ENCODE peak calls at places on chromosomes 5 and 9, in ten cellular contexts. B is suprapubic skin, X is breast epithelium, L is tibial nerve, U is HCT116, Z is heart left ventricle, S is ovary, Q is adrenal gland, F is sigmoid colon, C is transverse colon. K is an unnamed sample. For H3K27me3, the result is how much of the 10 kb centered on the place peaks cover.

GRCh38 chr9:89802809-89803355 is 198.1 kb downstream of the GADD45G start:
- DNase-seq in B (peak), X (peak), L (peak), U (peak), Z (peak), S (peak), Q (peak), F (peak), C (no peak), K (no peak)

GRCh38 chr5:33788922-33789321 is 102.9 kb downstream of the ADAMTS12 start:
- DNase-seq in B (no peak), X (no peak), L (no peak), U (no peak), Z (no peak), S (no peak), Q (no peak), F (no peak), C (no peak), K (no peak)

GRCh38 chr9:97556721-97557605 is 55.5 kb downstream of the TMOD1 start:
- DNase-seq in B (peak), X (no peak), L (peak), U (no peak), Z (no peak), S (peak), Q (peak), F (peak), C (no peak), K (no peak)

GRCh38 chr9:116715751-116716150 is 28.6 kb downstream of the TRIM32 start:
- DNase-seq in B (no peak), X (no peak), L (no peak), U (no peak), Z (no peak), S (no peak), Q (no peak), F (no peak), C (no peak), K (no peak)

GRCh38 chr5:167261309-167262100 is 1029.9 kb upstream of the WWC1 start:
- DNase-seq in B (no peak), X (no peak), L (no peak), U (no peak), Z (no peak), S (no peak), Q (no peak), F (no peak), C (no peak), K (no peak)

GRCh38 chr5:9861664-9862256 is 231.6 kb upstream of the TAS2R1 start:
- DNase-seq in B (no peak), X (no peak), L (no peak), U (no peak), Z (no peak), S (no peak), Q (peak), F (no peak), C (no peak), K (no peak)

GRCh38 chr5:73751254-73751914 is 125.4 kb downstream of the ARHGEF28 start:
- DNase-seq in B (no peak), X (no peak), L (no peak), U (no peak), Z (no peak), S (no peak), Q (no peak), F (no peak), C (no peak), K (no peak)

GRCh38 chr9:136946893-136947891 is 2.1 kb downstream of the C8G start:
- DNase-seq in B (no peak), X (no peak), L (no peak), U (no peak), Z (peak), S (no peak), Q (no peak), F (peak), C (no peak), K (no peak)

GRCh38 chr5:163473613-163474243 is 13.3 kb downstream of the HMMR start:
- DNase-seq in B (no peak), X (no peak), L (no peak), U (no peak), Z (no peak), S (no peak), Q (no peak), F (no peak), C (no peak), K (no peak)

GRCh38 chr9:38619556-38620447 is 594 bp downstream of the ANKRD18A start:
- DNase-seq in B (no peak), X (no peak), L (no peak), U (no peak), Z (peak), S (no peak), Q (no peak), F (no peak), C (peak), K (no peak)

GRCh38 chr5:149228610-149229297 is 42.9 kb upstream of the AFAP1L1 start:
- DNase-seq in B (no peak), X (no peak), L (peak), U (peak), Z (no peak), S (no peak), Q (peak), F (peak), C (peak), K (peak)

GRCh38 chr9:136336156-136336860 is 9.0 kb downstream of the GPSM1 start:
- DNase-seq in B (no peak), X (no peak), L (no peak), U (no peak), Z (no peak), S (no peak), Q (no peak), F (no peak), C (no peak), K (no peak)

GRCh38 chr5:160470437-160471341 is 49.0 kb downstream of the PTTG1 start:
- DNase-seq in B (no peak), X (no peak), L (peak), U (no peak), Z (no peak), S (no peak), Q (peak), F (no peak), C (peak), K (no peak)

DNA sequence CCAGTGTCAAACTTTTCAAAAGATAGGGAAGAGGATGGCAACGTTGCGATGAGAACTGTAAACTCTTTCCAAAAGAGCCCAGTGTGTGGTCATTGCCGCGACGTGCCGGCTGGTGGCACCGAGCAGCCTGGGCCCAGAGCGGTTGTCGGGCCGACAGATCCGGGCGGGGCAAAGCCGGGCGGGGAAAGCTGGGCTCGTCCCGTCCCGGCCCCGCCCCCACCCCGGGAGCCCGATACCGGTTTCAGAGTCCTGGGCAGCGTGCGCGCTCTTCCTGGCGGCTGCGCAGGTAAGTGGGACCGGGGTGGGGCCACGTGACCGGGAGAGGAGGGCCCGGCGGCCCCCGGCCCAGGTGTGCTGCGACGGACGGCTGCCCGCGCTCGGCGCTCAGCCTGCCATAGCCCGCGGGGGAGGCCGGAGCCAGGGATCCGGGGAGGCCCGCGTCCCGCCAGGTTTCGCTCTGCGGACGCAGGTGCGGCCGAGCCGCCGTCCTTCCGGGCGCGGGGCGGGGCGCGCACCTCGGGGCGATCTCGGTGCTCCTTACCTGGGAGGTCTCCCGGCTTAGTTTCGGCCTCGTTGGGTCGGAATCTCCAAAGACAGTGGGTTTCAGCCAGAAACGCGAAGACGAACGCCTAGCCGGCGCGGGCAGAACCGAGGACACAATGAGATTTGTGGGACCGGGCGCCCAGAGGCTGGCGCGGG is at the start of gene MARVELD2:
- DNase-seq in B (peak), X (peak), L (peak), U (peak), Z (peak), S (peak), Q (peak), F (no peak), C (peak), K (no peak)
- TF ChIP-seq POLR2A in B (peak), X (no peak), L (no peak), U (peak), Z (no peak), S (no peak), Q (no peak), F (no peak), C (peak), K (no peak)

DNA sequence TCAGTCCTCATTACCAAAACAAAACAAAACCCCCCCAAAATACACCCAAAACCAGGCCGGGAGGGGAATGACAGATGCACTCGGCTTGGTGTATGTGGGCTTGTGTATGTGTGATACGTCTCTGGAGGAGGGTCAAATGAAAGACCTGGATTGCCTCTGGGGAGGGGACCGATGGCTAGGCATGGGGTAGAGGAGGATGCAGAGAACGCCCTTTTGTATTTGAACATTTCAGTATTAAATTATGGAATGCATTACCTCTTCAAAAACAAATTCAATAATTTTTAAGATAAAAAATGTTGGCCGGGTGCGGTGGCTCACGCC is 61.4 kb downstream of the LMX1B start:
- DNase-seq in B (no peak), X (no peak), L (no peak), U (no peak), Z (no peak), S (no peak), Q (no peak), F (no peak), C (no peak), K (no peak)
- H3K27me3 ChIP-seq in B (half or more), X (under half), L (under half), U (under half), Z (half or more), S (under half), Q (under half), F (half or more), C (half or more), K (under half)

DNA sequence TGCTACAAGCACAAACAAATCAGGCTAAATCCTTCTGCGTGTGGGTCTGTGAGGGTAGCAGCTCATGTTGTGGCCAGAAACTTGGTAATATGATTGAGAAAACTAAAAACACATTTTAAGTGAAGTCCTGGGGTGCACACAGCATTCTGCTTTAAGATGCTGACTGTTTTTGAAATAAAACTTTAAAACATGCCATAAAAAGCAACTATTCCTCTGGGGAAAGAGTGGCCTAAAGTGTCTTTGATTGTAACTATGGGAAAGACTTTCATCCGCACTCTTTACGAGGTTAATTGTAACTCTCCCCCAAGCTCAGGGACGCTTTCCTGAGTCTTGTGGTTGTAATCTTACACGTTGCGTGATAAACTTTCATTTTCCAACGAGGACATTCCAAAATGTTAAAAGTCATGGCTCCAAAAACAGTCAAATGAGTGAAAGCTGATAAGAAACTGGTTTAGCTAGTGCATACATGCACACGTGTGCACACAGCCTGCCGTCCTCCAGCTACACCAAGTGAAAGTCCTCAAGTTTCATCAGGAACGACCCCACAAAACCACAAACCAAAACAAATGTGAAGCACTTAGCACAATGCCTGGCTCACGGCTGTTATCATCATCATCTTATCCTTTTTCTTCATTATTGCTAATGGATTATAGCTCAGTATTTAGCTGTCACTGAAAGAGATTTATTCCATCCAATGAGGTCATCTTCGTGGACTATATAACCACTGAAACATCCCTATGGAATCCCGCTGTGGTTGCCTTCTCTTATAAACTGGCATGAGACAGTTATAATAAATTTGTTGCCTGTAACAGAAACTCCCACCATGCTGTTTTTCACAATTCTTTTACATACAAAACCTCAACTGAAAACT is 56.4 kb downstream of the SAXO1 start:
- DNase-seq in B (no peak), X (no peak), L (no peak), U (no peak), Z (no peak), S (no peak), Q (no peak), F (no peak), C (no peak), K (no peak)
- H3K4me3 ChIP-seq in B (peak), X (no peak), L (no peak), U (no peak), Z (peak), S (no peak), Q (peak), F (no peak), C (no peak), K (no peak)

GRCh38 chr9:123929177-123929869 is 603 bp downstream of the DENND1A start:
- DNase-seq in B (peak), X (no peak), L (no peak), U (no peak), Z (no peak), S (peak), Q (peak), F (no peak), C (peak), K (peak)

GRCh38 chr9:123927625-123928308 is 2.2 kb downstream of the DENND1A start:
- DNase-seq in B (no peak), X (no peak), L (no peak), U (no peak), Z (no peak), S (no peak), Q (no peak), F (no peak), C (peak), K (peak)

GRCh38 chr9:123926986-123927385 is 2.9 kb downstream of the DENND1A start:
- DNase-seq in B (no peak), X (no peak), L (no peak), U (no peak), Z (no peak), S (no peak), Q (no peak), F (no peak), C (no peak), K (no peak)

GRCh38 chr9:123928471-123929176 is 1.3 kb downstream of the DENND1A start:
- DNase-seq in B (no peak), X (no peak), L (peak), U (no peak), Z (no peak), S (no peak), Q (no peak), F (no peak), C (no peak), K (no peak)

GRCh38 chr9:123929870-123930831 is at the start of gene DENND1A:
- DNase-seq in B (peak), X (peak), L (peak), U (peak), Z (peak), S (peak), Q (peak), F (peak), C (peak), K (peak)
- TF ChIP-seq POLR2A in B (peak), X (no peak), L (peak), U (no peak), Z (no peak), S (peak), Q (peak), F (no peak), C (no peak), K (peak)

DNA sequence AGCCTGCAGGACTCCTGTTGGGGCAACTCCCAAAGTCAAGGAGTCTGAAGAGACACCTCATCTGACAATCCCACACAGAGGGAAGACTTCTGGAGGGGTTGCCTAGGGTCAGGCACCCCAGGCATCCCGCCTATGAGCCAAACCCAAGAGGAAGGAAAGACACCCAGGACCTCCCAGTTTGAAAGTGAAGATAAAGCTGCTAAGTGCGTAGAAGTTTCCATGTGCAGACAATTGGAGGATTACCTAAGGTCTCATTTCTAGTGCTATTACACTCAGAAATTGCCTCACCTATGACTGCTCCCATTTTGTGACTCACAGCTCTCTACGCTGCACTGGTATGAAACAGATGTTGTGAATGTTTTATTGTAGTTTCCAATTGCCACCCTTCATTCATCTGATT is 322.9 kb downstream of the SLIT3 start:
- DNase-seq in B (no peak), X (no peak), L (no peak), U (no peak), Z (no peak), S (no peak), Q (no peak), F (no peak), C (no peak), K (no peak)
- H3K27me3 ChIP-seq in B (under half), X (under half), L (under half), U (half or more), Z (under half), S (under half), Q (under half), F (under half), C (under half), K (under half)

GRCh38 chr5:41537581-41537980 is 27.2 kb upstream of the PLCXD3 start:
- DNase-seq in B (no peak), X (no peak), L (no peak), U (no peak), Z (no peak), S (no peak), Q (no peak), F (no peak), C (no peak), K (no peak)

GRCh38 chr5:41527201-41527779 is 16.9 kb upstream of the PLCXD3 start:
- DNase-seq in B (no peak), X (no peak), L (no peak), U (peak), Z (no peak), S (no peak), Q (peak), F (no peak), C (no peak), K (no peak)

GRCh38 chr5:41526699-41527098 is 16.3 kb upstream of the PLCXD3 start:
- DNase-seq in B (no peak), X (no peak), L (no peak), U (no peak), Z (no peak), S (no peak), Q (no peak), F (no peak), C (no peak), K (no peak)

GRCh38 chr5:41532485-41532884 is 22.1 kb upstream of the PLCXD3 start:
- DNase-seq in B (no peak), X (no peak), L (no peak), U (no peak), Z (no peak), S (no peak), Q (no peak), F (no peak), C (no peak), K (no peak)
- H3K4me3 ChIP-seq in B (no peak), X (no peak), L (no peak), U (no peak), Z (no peak), S (no peak), Q (no peak), F (no peak), C (no peak), K (no peak)

K was measured in gastrocnemius medialis.